ENCODE peak calls at places on chromosomes 6 and 20, in ten cellular contexts. One of them, this sample, is unnamed.

GRCh38 chr6:79425589-79426311 is 111.5 kb downstream of the LCA5 start:
- DNase-seq in OCI-LY7: no peak
- DNase-seq in mammary epithelial cell: no peak
- DNase-seq in HFFc6: no peak
- DNase-seq in SW 1271: no peak
- DNase-seq in occipital lobe: no peak
- DNase-seq in stimulated activated CD8-positive, alpha-beta memory T cell treated with anti-CD3 and anti-CD28 coated beads, Interleukin-4, amount 100 ng/mL, for 24 hours: no peak
- DNase-seq in cardiac septum: no peak
- DNase-seq in spleen: no peak
- DNase-seq in AG04450: no peak
- DNase-seq in this sample: no peak

GRCh38 chr6:106077881-106078280 is 8.3 kb upstream of the PRDM1 start:
- DNase-seq in OCI-LY7: no peak
- DNase-seq in mammary epithelial cell: no peak
- DNase-seq in HFFc6: no peak
- DNase-seq in SW 1271: no peak
- DNase-seq in occipital lobe: no peak
- DNase-seq in stimulated activated CD8-positive, alpha-beta memory T cell treated with anti-CD3 and anti-CD28 coated beads, Interleukin-4, amount 100 ng/mL, for 24 hours: no peak
- DNase-seq in cardiac septum: no peak
- DNase-seq in spleen: no peak
- DNase-seq in AG04450: no peak
- DNase-seq in this sample: no peak

GRCh38 chr6:15386756-15387112 is 140.9 kb downstream of the JARID2 start:
- DNase-seq in OCI-LY7: no peak
- DNase-seq in mammary epithelial cell: no peak
- DNase-seq in HFFc6: no peak
- DNase-seq in SW 1271: no peak
- DNase-seq in occipital lobe: no peak
- DNase-seq in stimulated activated CD8-positive, alpha-beta memory T cell treated with anti-CD3 and anti-CD28 coated beads, Interleukin-4, amount 100 ng/mL, for 24 hours: no peak
- DNase-seq in cardiac septum: no peak
- DNase-seq in spleen: no peak
- DNase-seq in AG04450: no peak
- DNase-seq in this sample: no peak

GRCh38 chr6:89944826-89945407 is 50.6 kb downstream of the GJA10 start:
- DNase-seq in OCI-LY7: peak; percentile 27
- DNase-seq in mammary epithelial cell: no peak
- DNase-seq in HFFc6: peak; percentile 23
- DNase-seq in SW 1271: peak; percentile 25
- DNase-seq in occipital lobe: no peak
- DNase-seq in stimulated activated CD8-positive, alpha-beta memory T cell treated with anti-CD3 and anti-CD28 coated beads, Interleukin-4, amount 100 ng/mL, for 24 hours: no peak
- DNase-seq in cardiac septum: no peak
- DNase-seq in spleen: no peak
- DNase-seq in AG04450: no peak
- DNase-seq in this sample: no peak

GRCh38 chr20:37524221-37524700 is 3.2 kb downstream of the NNAT start:
- DNase-seq in OCI-LY7: no peak
- DNase-seq in mammary epithelial cell: peak; percentile 28
- DNase-seq in HFFc6: no peak
- DNase-seq in SW 1271: no peak
- DNase-seq in occipital lobe: peak; percentile 14
- DNase-seq in stimulated activated CD8-positive, alpha-beta memory T cell treated with anti-CD3 and anti-CD28 coated beads, Interleukin-4, amount 100 ng/mL, for 24 hours: no peak
- DNase-seq in cardiac septum: no peak
- DNase-seq in spleen: peak; percentile 62
- DNase-seq in AG04450: no peak
- DNase-seq in this sample: peak; percentile 53

GRCh38 chr6:30915591-30915946 is 1.5 kb downstream of the VARS2 start:
- DNase-seq in OCI-LY7: peak; percentile 61
- DNase-seq in mammary epithelial cell: peak; percentile 49
- DNase-seq in HFFc6: peak; percentile 55
- DNase-seq in SW 1271: peak; percentile 74
- DNase-seq in occipital lobe: no peak
- DNase-seq in stimulated activated CD8-positive, alpha-beta memory T cell treated with anti-CD3 and anti-CD28 coated beads, Interleukin-4, amount 100 ng/mL, for 24 hours: no peak
- DNase-seq in cardiac septum: no peak
- DNase-seq in spleen: no peak
- DNase-seq in AG04450: peak; percentile 33
- DNase-seq in this sample: no peak

GRCh38 chr6:157194643-157195042 is 128.7 kb downstream of the TMEM242 start:
- DNase-seq in OCI-LY7: no peak
- DNase-seq in mammary epithelial cell: no peak
- DNase-seq in HFFc6: peak; percentile 19
- DNase-seq in SW 1271: no peak
- DNase-seq in occipital lobe: no peak
- DNase-seq in stimulated activated CD8-positive, alpha-beta memory T cell treated with anti-CD3 and anti-CD28 coated beads, Interleukin-4, amount 100 ng/mL, for 24 hours: no peak
- DNase-seq in cardiac septum: no peak
- DNase-seq in spleen: no peak
- DNase-seq in AG04450: no peak
- DNase-seq in this sample: no peak

GRCh38 chr20:29689411-29690225 is 1567.8 kb upstream of the DEFB115 start:
- DNase-seq in OCI-LY7: no peak
- DNase-seq in mammary epithelial cell: no peak
- DNase-seq in HFFc6: no peak
- DNase-seq in SW 1271: no peak
- DNase-seq in occipital lobe: peak; percentile 2
- DNase-seq in stimulated activated CD8-positive, alpha-beta memory T cell treated with anti-CD3 and anti-CD28 coated beads, Interleukin-4, amount 100 ng/mL, for 24 hours: no peak
- DNase-seq in cardiac septum: peak; percentile 78
- DNase-seq in spleen: no peak
- DNase-seq in AG04450: no peak
- DNase-seq in this sample: no peak

GRCh38 chr20:63457737-63458136 is 14.7 kb downstream of the KCNQ2 start:
- DNase-seq in OCI-LY7: no peak
- DNase-seq in mammary epithelial cell: peak; percentile 75
- DNase-seq in HFFc6: no peak
- DNase-seq in SW 1271: peak; percentile 59
- DNase-seq in occipital lobe: peak; percentile 75
- DNase-seq in stimulated activated CD8-positive, alpha-beta memory T cell treated with anti-CD3 and anti-CD28 coated beads, Interleukin-4, amount 100 ng/mL, for 24 hours: no peak
- DNase-seq in cardiac septum: no peak
- DNase-seq in spleen: peak; percentile 81
- DNase-seq in AG04450: no peak
- DNase-seq in this sample: no peak

GRCh38 chr20:39049684-39050554 is 87.8 kb downstream of the DHX35 start:
- DNase-seq in OCI-LY7: peak; percentile 82
- DNase-seq in mammary epithelial cell: peak; percentile 43
- DNase-seq in HFFc6: peak; percentile 23
- DNase-seq in SW 1271: peak; percentile 68
- DNase-seq in occipital lobe: peak; percentile 74
- DNase-seq in stimulated activated CD8-positive, alpha-beta memory T cell treated with anti-CD3 and anti-CD28 coated beads, Interleukin-4, amount 100 ng/mL, for 24 hours: peak; percentile 62
- DNase-seq in cardiac septum: peak; percentile 93
- DNase-seq in spleen: peak; percentile 95
- DNase-seq in AG04450: peak; percentile 20
- DNase-seq in this sample: peak; percentile 93

GRCh38 chr6:114195736-114196403 is 147.0 kb downstream of the HS3ST5 start:
- DNase-seq in OCI-LY7: no peak
- DNase-seq in mammary epithelial cell: no peak
- DNase-seq in HFFc6: no peak
- DNase-seq in SW 1271: no peak
- DNase-seq in occipital lobe: no peak
- DNase-seq in stimulated activated CD8-positive, alpha-beta memory T cell treated with anti-CD3 and anti-CD28 coated beads, Interleukin-4, amount 100 ng/mL, for 24 hours: no peak
- DNase-seq in cardiac septum: no peak
- DNase-seq in spleen: no peak
- DNase-seq in AG04450: no peak
- DNase-seq in this sample: no peak

GRCh38 chr6:56927538-56928453 is 27.1 kb upstream of the BEND6 start:
- DNase-seq in OCI-LY7: peak; percentile 4
- DNase-seq in mammary epithelial cell: no peak
- DNase-seq in HFFc6: no peak
- DNase-seq in SW 1271: no peak
- DNase-seq in occipital lobe: no peak
- DNase-seq in stimulated activated CD8-positive, alpha-beta memory T cell treated with anti-CD3 and anti-CD28 coated beads, Interleukin-4, amount 100 ng/mL, for 24 hours: no peak
- DNase-seq in cardiac septum: no peak
- DNase-seq in spleen: no peak
- DNase-seq in AG04450: no peak
- DNase-seq in this sample: no peak

GRCh38 chr6:118400582-118400981 is 147.5 kb upstream of the PLN start:
- DNase-seq in OCI-LY7: no peak
- DNase-seq in mammary epithelial cell: no peak
- DNase-seq in HFFc6: no peak
- DNase-seq in SW 1271: no peak
- DNase-seq in occipital lobe: no peak
- DNase-seq in stimulated activated CD8-positive, alpha-beta memory T cell treated with anti-CD3 and anti-CD28 coated beads, Interleukin-4, amount 100 ng/mL, for 24 hours: no peak
- DNase-seq in cardiac septum: no peak
- DNase-seq in spleen: no peak
- DNase-seq in AG04450: no peak
- DNase-seq in this sample: no peak

GRCh38 chr20:38315290-38315966 is 11.5 kb downstream of the BPI start:
- DNase-seq in OCI-LY7: no peak
- DNase-seq in mammary epithelial cell: no peak
- DNase-seq in HFFc6: peak; percentile 35
- DNase-seq in SW 1271: peak; percentile 32
- DNase-seq in occipital lobe: no peak
- DNase-seq in stimulated activated CD8-positive, alpha-beta memory T cell treated with anti-CD3 and anti-CD28 coated beads, Interleukin-4, amount 100 ng/mL, for 24 hours: no peak
- DNase-seq in cardiac septum: no peak
- DNase-seq in spleen: no peak
- DNase-seq in AG04450: no peak
- DNase-seq in this sample: no peak

GRCh38 chr6:34656378-34657036 is 40.1 kb downstream of the ILRUN start:
- DNase-seq in OCI-LY7: peak; percentile 95
- DNase-seq in mammary epithelial cell: peak; percentile 30
- DNase-seq in HFFc6: peak; percentile 70
- DNase-seq in SW 1271: peak; percentile 31
- DNase-seq in occipital lobe: no peak
- DNase-seq in stimulated activated CD8-positive, alpha-beta memory T cell treated with anti-CD3 and anti-CD28 coated beads, Interleukin-4, amount 100 ng/mL, for 24 hours: no peak
- DNase-seq in cardiac septum: no peak
- DNase-seq in spleen: no peak
- DNase-seq in AG04450: peak; percentile 61
- DNase-seq in this sample: no peak

GRCh38 chr6:166998256-166999144 is 697 bp upstream of the CEP43 start:
- DNase-seq in OCI-LY7: no peak
- DNase-seq in mammary epithelial cell: peak; percentile 24
- DNase-seq in HFFc6: no peak
- DNase-seq in SW 1271: no peak
- DNase-seq in occipital lobe: no peak
- DNase-seq in stimulated activated CD8-positive, alpha-beta memory T cell treated with anti-CD3 and anti-CD28 coated beads, Interleukin-4, amount 100 ng/mL, for 24 hours: peak; percentile 4
- DNase-seq in cardiac septum: peak; percentile 79
- DNase-seq in spleen: peak; percentile 91
- DNase-seq in AG04450: no peak
- DNase-seq in this sample: peak; percentile 86

GRCh38 chr20:5135363-5136012 is 8.7 kb downstream of the CDS2 start:
- DNase-seq in OCI-LY7: no peak
- DNase-seq in mammary epithelial cell: no peak
- DNase-seq in HFFc6: no peak
- DNase-seq in SW 1271: no peak
- DNase-seq in occipital lobe: no peak
- DNase-seq in stimulated activated CD8-positive, alpha-beta memory T cell treated with anti-CD3 and anti-CD28 coated beads, Interleukin-4, amount 100 ng/mL, for 24 hours: no peak
- DNase-seq in cardiac septum: no peak
- DNase-seq in spleen: no peak
- DNase-seq in AG04450: no peak
- DNase-seq in this sample: no peak

GRCh38 chr20:46056027-46056833 is 27.2 kb downstream of the SLC12A5 start:
- DNase-seq in OCI-LY7: no peak
- DNase-seq in mammary epithelial cell: no peak
- DNase-seq in HFFc6: no peak
- DNase-seq in SW 1271: no peak
- DNase-seq in occipital lobe: no peak
- DNase-seq in stimulated activated CD8-positive, alpha-beta memory T cell treated with anti-CD3 and anti-CD28 coated beads, Interleukin-4, amount 100 ng/mL, for 24 hours: no peak
- DNase-seq in cardiac septum: no peak
- DNase-seq in spleen: no peak
- DNase-seq in AG04450: no peak
- DNase-seq in this sample: no peak

GRCh38 chr20:64102647-64103354 is 4.6 kb downstream of the NPBWR2 start:
- DNase-seq in OCI-LY7: peak; percentile 33
- DNase-seq in mammary epithelial cell: no peak
- DNase-seq in HFFc6: no peak
- DNase-seq in SW 1271: no peak
- DNase-seq in occipital lobe: peak; percentile 74
- DNase-seq in stimulated activated CD8-positive, alpha-beta memory T cell treated with anti-CD3 and anti-CD28 coated beads, Interleukin-4, amount 100 ng/mL, for 24 hours: no peak
- DNase-seq in cardiac septum: peak; percentile 72
- DNase-seq in spleen: peak; percentile 76
- DNase-seq in AG04450: no peak
- DNase-seq in this sample: peak; percentile 58

GRCh38 chr20:56465997-56466396 is 2.4 kb upstream of the RTF2 start:
- DNase-seq in OCI-LY7: peak; percentile 49
- DNase-seq in mammary epithelial cell: no peak
- DNase-seq in HFFc6: no peak
- DNase-seq in SW 1271: no peak
- DNase-seq in occipital lobe: no peak
- DNase-seq in stimulated activated CD8-positive, alpha-beta memory T cell treated with anti-CD3 and anti-CD28 coated beads, Interleukin-4, amount 100 ng/mL, for 24 hours: no peak
- DNase-seq in cardiac septum: no peak
- DNase-seq in spleen: no peak
- DNase-seq in AG04450: no peak
- DNase-seq in this sample: no peak

This sample was measured in posterior vena cava.